ENCODE peak calls at places on chromosomes 12 and 14, in ten cellular contexts. O is HT1080; D is HTR-8/SVneo; P is NCI-H1436; L is stimulated activated CD8-positive, alpha-beta memory T cell treated with anti-CD3 and anti-CD28 coated beads, Interleukin-2, amount 100 ng/mL, for 48 hours; G is posterior vena cava; W is stimulated activated effector memory CD8-positive, alpha-beta T cell treated with anti-CD3 and anti-CD28 coated beads, Interleukin-12 subunit alpha, Interleukin-12 subunit beta, amount 100 ng/mL, for 72 hours; S is T-helper 17 cell; E is ecto neural progenitor cell; Y is HS-5. J is an unnamed sample.

GRCh38 chr14:98959410-98959809 is 312.6 kb downstream of the BCL11B start:
- DNase-seq in O (no peak), D (no peak), P (no peak), L (no peak), G (no peak), W (no peak), S (no peak), E (peak), Y (no peak), J (no peak)

GRCh38 chr12:43586646-43587245 is 34.7 kb upstream of the ADAMTS20 start:
- DNase-seq in O (no peak), D (no peak), P (no peak), L (no peak), G (no peak), W (no peak), S (no peak), E (no peak), Y (no peak), J (no peak)

GRCh38 chr12:99824900-99825562 is 159.7 kb downstream of the ANKS1B start:
- DNase-seq in O (no peak), D (no peak), P (peak), L (no peak), G (no peak), W (no peak), S (no peak), E (no peak), Y (no peak), J (no peak)

GRCh38 chr12:64752833-64753238 is 6.4 kb downstream of the GNS start:
- DNase-seq in O (no peak), D (no peak), P (no peak), L (no peak), G (no peak), W (no peak), S (no peak), E (no peak), Y (no peak), J (no peak)

GRCh38 chr12:28955491-28955890 is 193.6 kb upstream of the FAR2 start:
- DNase-seq in O (no peak), D (no peak), P (no peak), L (no peak), G (no peak), W (no peak), S (no peak), E (no peak), Y (no peak), J (no peak)

GRCh38 chr12:131266591-131267467 is 313.1 kb downstream of the ADGRD1 start:
- DNase-seq in O (no peak), D (no peak), P (no peak), L (no peak), G (no peak), W (no peak), S (no peak), E (no peak), Y (no peak), J (no peak)

GRCh38 chr12:28104893-28105864 is 85.1 kb upstream of the CCDC91 start:
- DNase-seq in O (no peak), D (no peak), P (no peak), L (no peak), G (no peak), W (no peak), S (no peak), E (no peak), Y (no peak), J (no peak)

GRCh38 chr14:101721951-101722661 is 39.4 kb upstream of the PPP2R5C start:
- DNase-seq in O (peak), D (peak), P (no peak), L (peak), G (no peak), W (peak), S (peak), E (no peak), Y (no peak), J (peak)

GRCh38 chr14:75831455-75831854 is 150.3 kb downstream of the TGFB3 start:
- DNase-seq in O (peak), D (no peak), P (no peak), L (no peak), G (no peak), W (no peak), S (peak), E (no peak), Y (no peak), J (peak)

GRCh38 chr12:16150290-16150689 is 127.2 kb downstream of the SLC15A5 start:
- DNase-seq in O (no peak), D (no peak), P (no peak), L (no peak), G (no peak), W (no peak), S (no peak), E (no peak), Y (no peak), J (no peak)

GRCh38 chr12:85575115-85576096 is 260.8 kb downstream of the RASSF9 start:
- DNase-seq in O (peak), D (peak), P (peak), L (no peak), G (no peak), W (no peak), S (no peak), E (peak), Y (peak), J (no peak)

GRCh38 chr12:122860052-122860853 is 25.0 kb downstream of the HIP1R start:
- DNase-seq in O (peak), D (peak), P (peak), L (peak), G (peak), W (peak), S (peak), E (peak), Y (no peak), J (peak)

J was measured in naive thymus-derived CD8-positive, alpha-beta T cell.